ENCODE peak calls at places on chromosomes 1 and 21, in four cellular contexts. One of them, this sample, is unnamed.
A peak's percentile ranks its signal among the peaks of the same experiment; 100 is the strongest.

GRCh38 chr1:63593303-63593886 is at the start of gene PGM1:
- DNase-seq in CD4-positive, alpha-beta T cell: peak; percentile 55
- DNase-seq in fibroblast of lung: peak; percentile 79
- DNase-seq in A549: peak; percentile 76
- DNase-seq in this sample: peak; percentile 83

GRCh38 chr21:46095814-46096595 is 1.9 kb upstream of the COL6A2 start:
- DNase-seq in CD4-positive, alpha-beta T cell: no peak
- DNase-seq in A549: no peak
- DNase-seq in fibroblast of lung: no peak
- DNase-seq in this sample: no peak

GRCh38 chr1:223401873-223402789 is 8.9 kb downstream of the CCDC185 start:
- DNase-seq in fibroblast of lung: peak; percentile 94
- DNase-seq in CD4-positive, alpha-beta T cell: no peak
- DNase-seq in A549: peak; percentile 17
- DNase-seq in this sample: peak; percentile 79

GRCh38 chr1:208524920-208525319 is 280.7 kb upstream of the PLXNA2 start:
- DNase-seq in A549: no peak
- DNase-seq in CD4-positive, alpha-beta T cell: no peak
- DNase-seq in fibroblast of lung: no peak
- DNase-seq in this sample: no peak

GRCh38 chr1:161905269-161905884 is 118.3 kb downstream of the OLFML2B start:
- DNase-seq in A549: peak; percentile 50
- DNase-seq in fibroblast of lung: no peak
- DNase-seq in CD4-positive, alpha-beta T cell: no peak
- DNase-seq in this sample: peak; percentile 35

GRCh38 chr1:155944396-155944728 is 2.9 kb downstream of the RXFP4 start:
- DNase-seq in CD4-positive, alpha-beta T cell: no peak
- DNase-seq in fibroblast of lung: no peak
- DNase-seq in A549: no peak
- DNase-seq in this sample: no peak

GRCh38 chr1:91684599-91685196 is 184.0 kb downstream of the CDC7 start:
- DNase-seq in A549: no peak
- DNase-seq in CD4-positive, alpha-beta T cell: no peak
- DNase-seq in fibroblast of lung: peak; percentile 29
- DNase-seq in this sample: no peak

GRCh38 chr1:154567386-154568164 is at the start of gene CHRNB2:
- DNase-seq in A549: peak; percentile 22
- DNase-seq in CD4-positive, alpha-beta T cell: peak; percentile 51
- DNase-seq in fibroblast of lung: peak; percentile 33
- DNase-seq in this sample: peak; percentile 56

GRCh38 chr1:35073265-35073811 is 5.8 kb upstream of the ZMYM1 start:
- DNase-seq in fibroblast of lung: no peak
- DNase-seq in A549: no peak
- DNase-seq in CD4-positive, alpha-beta T cell: no peak
- DNase-seq in this sample: no peak

GRCh38 chr1:18739956-18740355 is 109.3 kb downstream of the PAX7 start:
- DNase-seq in A549: no peak
- DNase-seq in fibroblast of lung: no peak
- DNase-seq in CD4-positive, alpha-beta T cell: no peak
- DNase-seq in this sample: no peak

GRCh38 chr1:29113407-29114117 is 10.1 kb downstream of the TMEM200B start:
- DNase-seq in A549: no peak
- DNase-seq in CD4-positive, alpha-beta T cell: no peak
- DNase-seq in fibroblast of lung: no peak
- DNase-seq in this sample: no peak

GRCh38 chr1:229538945-229539344 is 19.6 kb downstream of the ABCB10 start:
- DNase-seq in fibroblast of lung: no peak
- DNase-seq in CD4-positive, alpha-beta T cell: no peak
- DNase-seq in A549: no peak
- DNase-seq in this sample: peak; percentile 77

GRCh38 chr1:15680614-15681345 is 3.3 kb upstream of the PLEKHM2 start:
- DNase-seq in fibroblast of lung: peak; percentile 91
- DNase-seq in A549: peak; percentile 48
- DNase-seq in CD4-positive, alpha-beta T cell: no peak
- DNase-seq in this sample: peak; percentile 96

GRCh38 chr1:76185207-76185606 is 110.7 kb downstream of the ST6GALNAC3 start:
- DNase-seq in A549: no peak
- DNase-seq in fibroblast of lung: no peak
- DNase-seq in CD4-positive, alpha-beta T cell: no peak
- DNase-seq in this sample: no peak

GRCh38 chr1:109996476-109996875 is 11.9 kb downstream of the AHCYL1 start:
- DNase-seq in A549: no peak
- DNase-seq in fibroblast of lung: peak; percentile 68
- DNase-seq in CD4-positive, alpha-beta T cell: no peak
- DNase-seq in this sample: no peak

GRCh38 chr1:28507646-28508434 is 2.0 kb downstream of the RCC1 start:
- DNase-seq in CD4-positive, alpha-beta T cell: no peak
- DNase-seq in A549: no peak
- DNase-seq in fibroblast of lung: no peak
- DNase-seq in this sample: no peak

GRCh38 chr1:24267003-24267402 is 52.2 kb upstream of the GRHL3 start:
- DNase-seq in A549: no peak
- DNase-seq in fibroblast of lung: no peak
- DNase-seq in CD4-positive, alpha-beta T cell: no peak
- DNase-seq in this sample: no peak

GRCh38 chr1:61757945-61758344 is 15.7 kb downstream of the PATJ start:
- DNase-seq in fibroblast of lung: peak; percentile 77
- DNase-seq in CD4-positive, alpha-beta T cell: no peak
- DNase-seq in A549: no peak
- DNase-seq in this sample: no peak

GRCh38 chr1:178066904-178067531 is 26.9 kb upstream of the RASAL2 start:
- DNase-seq in fibroblast of lung: peak; percentile 51
- DNase-seq in A549: no peak
- DNase-seq in CD4-positive, alpha-beta T cell: no peak
- DNase-seq in this sample: no peak

GRCh38 chr1:60970081-60970509 is 112.3 kb upstream of the NFIA start:
- DNase-seq in CD4-positive, alpha-beta T cell: no peak
- DNase-seq in fibroblast of lung: peak; percentile 41
- DNase-seq in A549: peak; percentile 9
- DNase-seq in this sample: peak; percentile 46

GRCh38 chr1:98706173-98706848 is 44.8 kb downstream of the SNX7 start:
- DNase-seq in A549: no peak
- DNase-seq in CD4-positive, alpha-beta T cell: no peak
- DNase-seq in fibroblast of lung: peak; percentile 72
- DNase-seq in this sample: no peak

GRCh38 chr1:232292818-232293217 is 337.1 kb downstream of the SIPA1L2 start:
- DNase-seq in fibroblast of lung: no peak
- DNase-seq in A549: no peak
- DNase-seq in CD4-positive, alpha-beta T cell: no peak
- DNase-seq in this sample: peak; percentile 76

GRCh38 chr1:64540265-64540791 is 70.4 kb downstream of the CACHD1 start:
- DNase-seq in fibroblast of lung: peak; percentile 53
- DNase-seq in CD4-positive, alpha-beta T cell: peak; percentile 3
- DNase-seq in A549: no peak
- DNase-seq in this sample: no peak

GRCh38 chr1:14338509-14338908 is 260.0 kb upstream of the KAZN start:
- DNase-seq in A549: no peak
- DNase-seq in fibroblast of lung: no peak
- DNase-seq in CD4-positive, alpha-beta T cell: no peak
- DNase-seq in this sample: no peak

GRCh38 chr1:17653728-17654351 is 101.3 kb upstream of the ACTL8 start:
- DNase-seq in CD4-positive, alpha-beta T cell: no peak
- DNase-seq in fibroblast of lung: peak; percentile 26
- DNase-seq in A549: peak; percentile 24
- DNase-seq in this sample: no peak

GRCh38 chr1:6401673-6402072 is 8.1 kb upstream of the ACOT7 start:
- DNase-seq in CD4-positive, alpha-beta T cell: no peak
- DNase-seq in fibroblast of lung: no peak
- DNase-seq in A549: no peak
- DNase-seq in this sample: peak; percentile 67

GRCh38 chr1:235601087-235601486 is 48.5 kb downstream of the GNG4 start:
- DNase-seq in fibroblast of lung: no peak
- DNase-seq in CD4-positive, alpha-beta T cell: no peak
- DNase-seq in A549: peak; percentile 16
- DNase-seq in this sample: no peak

GRCh38 chr1:158652721-158653334 is 33.7 kb downstream of the SPTA1 start:
- DNase-seq in fibroblast of lung: no peak
- DNase-seq in A549: no peak
- DNase-seq in CD4-positive, alpha-beta T cell: no peak
- DNase-seq in this sample: no peak

GRCh38 chr21:43728467-43729390 is 9.8 kb downstream of the PDXK start:
- DNase-seq in A549: peak; percentile 88
- DNase-seq in fibroblast of lung: peak; percentile 99
- DNase-seq in CD4-positive, alpha-beta T cell: peak; percentile 40
- DNase-seq in this sample: peak; percentile 97
- TF ChIP-seq CTCF in A549: no peak
- TF ChIP-seq CTCF in fibroblast of lung: no peak
- TF ChIP-seq CTCF in CD4-positive, alpha-beta T cell: peak; percentile 25
- TF ChIP-seq CTCF in this sample: no peak

DNA sequence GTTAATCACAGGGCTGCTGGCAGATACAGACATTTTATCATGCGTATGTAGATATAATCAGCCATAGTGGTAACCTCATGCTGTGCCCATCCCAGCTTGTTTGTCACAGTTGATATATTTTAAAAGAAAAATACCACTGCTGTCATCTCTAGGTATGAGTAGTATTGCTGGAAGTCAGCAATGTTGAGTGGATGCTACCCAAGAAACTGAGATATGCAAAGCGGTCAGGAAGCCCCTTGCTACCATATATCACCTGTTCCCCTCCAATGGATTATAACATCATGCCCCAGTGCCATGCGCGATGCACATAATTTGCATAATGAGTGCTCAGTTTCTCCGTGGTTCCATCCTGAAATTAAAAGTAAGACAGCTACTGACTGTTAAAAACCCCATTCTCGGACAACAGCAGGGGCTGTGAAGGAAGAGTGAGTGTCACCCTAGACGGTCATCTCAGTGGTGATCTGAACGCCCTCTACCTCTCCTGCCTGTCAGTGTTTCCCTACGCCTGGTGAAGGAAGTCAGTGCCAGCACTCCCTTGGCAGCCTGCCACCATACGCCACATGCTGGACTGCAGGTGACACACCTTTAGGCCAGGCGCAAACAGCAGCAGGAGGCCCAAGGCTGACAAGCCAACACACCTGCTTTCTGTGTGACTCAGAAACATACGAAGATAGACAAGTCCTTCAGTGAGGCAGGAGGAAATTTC is 2.7 kb downstream of the IL10RB start:
- DNase-seq in CD4-positive, alpha-beta T cell: no peak
- DNase-seq in fibroblast of lung: no peak
- DNase-seq in A549: peak; percentile 22
- DNase-seq in this sample: peak; percentile 91
- TF ChIP-seq CTCF in CD4-positive, alpha-beta T cell: no peak
- TF ChIP-seq CTCF in fibroblast of lung: no peak
- TF ChIP-seq CTCF in A549: no peak
- TF ChIP-seq CTCF in this sample: no peak

GRCh38 chr1:220089650-220090556 is at the start of gene BPNT1:
- DNase-seq in CD4-positive, alpha-beta T cell: peak; percentile 99
- DNase-seq in fibroblast of lung: peak; percentile 90
- DNase-seq in A549: peak; percentile 96
- DNase-seq in this sample: peak; percentile 96
- TF ChIP-seq CTCF in CD4-positive, alpha-beta T cell: no peak
- TF ChIP-seq CTCF in fibroblast of lung: no peak
- TF ChIP-seq CTCF in A549: no peak
- TF ChIP-seq CTCF in this sample: peak; percentile 1

GRCh38 chr1:244865028-244865371 is 657 bp upstream of the HNRNPU start:
- DNase-seq in CD4-positive, alpha-beta T cell: no peak
- DNase-seq in A549: peak; percentile 59
- DNase-seq in fibroblast of lung: peak; percentile 37
- DNase-seq in this sample: no peak

GRCh38 chr1:244863491-244864252 is 671 bp downstream of the HNRNPU start:
- DNase-seq in CD4-positive, alpha-beta T cell: peak; percentile 32
- DNase-seq in A549: no peak
- DNase-seq in fibroblast of lung: no peak
- DNase-seq in this sample: no peak

GRCh38 chr1:244865820-244866219 is 1.5 kb upstream of the HNRNPU start:
- DNase-seq in fibroblast of lung: no peak
- DNase-seq in CD4-positive, alpha-beta T cell: no peak
- DNase-seq in A549: no peak
- DNase-seq in this sample: no peak

GRCh38 chr1:244862699-244863490 is 1.4 kb downstream of the HNRNPU start:
- DNase-seq in CD4-positive, alpha-beta T cell: peak; percentile 96
- DNase-seq in A549: peak; percentile 96
- DNase-seq in fibroblast of lung: peak; percentile 86
- DNase-seq in this sample: peak; percentile 92

DNA sequence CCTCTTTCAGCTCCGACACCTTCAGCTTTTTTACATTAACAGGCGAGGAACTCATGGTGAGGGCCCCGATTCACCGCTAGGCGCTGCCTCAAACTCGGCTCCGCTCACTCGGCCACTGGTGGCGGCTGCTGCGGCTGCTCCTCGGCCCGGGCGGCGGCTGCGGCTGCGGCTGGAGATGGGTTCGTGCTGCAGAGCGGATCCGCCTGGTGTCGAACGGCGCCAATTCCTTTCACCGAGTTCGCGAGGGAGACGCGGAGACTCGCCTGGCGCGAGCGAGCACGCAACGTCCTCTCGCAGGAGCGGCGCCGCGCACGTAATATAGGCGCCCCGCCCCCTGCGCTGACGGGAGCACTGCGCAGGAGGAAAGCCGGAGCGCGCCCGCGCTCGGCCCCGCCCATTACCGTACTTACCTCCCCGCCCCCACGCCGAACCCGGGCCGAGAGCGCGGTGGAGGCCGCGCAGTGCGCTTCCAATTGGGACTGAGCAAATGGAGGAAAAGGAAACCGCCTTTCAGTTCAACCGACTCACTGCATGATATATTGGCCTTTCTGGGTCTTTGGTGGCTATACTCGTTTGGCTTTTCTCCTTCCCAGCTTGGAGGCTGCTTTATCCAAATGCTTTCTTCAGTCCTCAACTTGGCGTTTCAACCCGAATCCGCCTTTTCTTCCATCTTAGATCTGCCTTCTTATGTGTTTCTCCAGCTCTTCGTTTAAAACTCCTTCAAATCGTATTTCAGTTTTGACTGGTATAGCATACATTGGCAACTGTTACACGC is at the start of gene HNRNPU:
- DNase-seq in fibroblast of lung: peak; percentile 96
- DNase-seq in A549: peak; percentile 98
- DNase-seq in CD4-positive, alpha-beta T cell: peak; percentile 95
- DNase-seq in this sample: peak; percentile 96
- TF ChIP-seq CTCF in fibroblast of lung: peak; percentile 26
- TF ChIP-seq CTCF in A549: no peak
- TF ChIP-seq CTCF in CD4-positive, alpha-beta T cell: peak; percentile 30
- TF ChIP-seq CTCF in this sample: no peak

This sample was measured in mammary epithelial cell.